ENCODE peak calls at places on chromosome 18, in ten cellular contexts. H is NCI-H1417; N is RWPE1; M is left cardiac atrium; U is activated CD4-positive, alpha-beta T cell treated with anti-CD3 and anti-CD28 coated beads for 36 hours; S is astrocyte of the cerebellum; X is AG08396; D is stimulated activated CD8-positive, alpha-beta memory T cell treated with anti-CD3 and anti-CD28 coated beads, Interleukin-2, amount 100 ng/mL, for 1 hour; B is HL-60; I is stomach. Q is an unnamed sample.

GRCh38 chr18:711693-712400 is 583 bp downstream of the ENOSF1 start:
- DNase-seq in H (peak; percentile 30), N (peak; percentile 67), M (peak; percentile 83), U (peak; percentile 85), S (peak; percentile 69), X (peak; percentile 77), D (peak; percentile 48), B (peak; percentile 94), I (peak; percentile 72), Q (peak; percentile 69)

GRCh38 chr18:36315736-36316135 is 18.2 kb downstream of the FHOD3 start:
- DNase-seq in H (no peak), N (no peak), M (no peak), U (no peak), S (no peak), X (no peak), D (no peak), B (no peak), I (no peak), Q (no peak)

GRCh38 chr18:12929477-12930083 is 18.2 kb upstream of the SEH1L start:
- DNase-seq in H (no peak), N (no peak), M (no peak), U (no peak), S (no peak), X (no peak), D (no peak), B (no peak), I (no peak), Q (no peak)

GRCh38 chr18:34224423-34225217 is at the start of gene NOL4:
- DNase-seq in H (peak; percentile 78), N (no peak), M (peak; percentile 33), U (peak; percentile 16), S (peak; percentile 45), X (peak; percentile 21), D (no peak), B (no peak), I (peak; percentile 45), Q (peak; percentile 100)

GRCh38 chr18:13500227-13500865 is 226.0 kb downstream of the FAM210A start:
- DNase-seq in H (peak; percentile 73), N (peak; percentile 41), M (peak; percentile 61), U (peak; percentile 31), S (peak; percentile 81), X (no peak), D (no peak), B (no peak), I (no peak), Q (peak; percentile 41)

GRCh38 chr18:54679318-54680149 is 88.5 kb downstream of the DYNAP start:
- DNase-seq in H (peak; percentile 27), N (peak; percentile 43), M (no peak), U (no peak), S (peak; percentile 72), X (peak; percentile 67), D (no peak), B (peak; percentile 12), I (no peak), Q (no peak)

GRCh38 chr18:67216846-67217245 is 299.7 kb downstream of the DSEL start:
- DNase-seq in H (no peak), N (no peak), M (no peak), U (no peak), S (no peak), X (peak; percentile 36), D (no peak), B (no peak), I (no peak), Q (no peak)

GRCh38 chr18:3248670-3249359 is 1.2 kb downstream of the MYL12A start:
- DNase-seq in H (no peak), N (peak; percentile 39), M (no peak), U (peak; percentile 36), S (no peak), X (peak; percentile 27), D (no peak), B (peak; percentile 67), I (no peak), Q (peak; percentile 41)

GRCh38 chr18:37565138-37565984 is at the start of gene CELF4:
- DNase-seq in H (peak; percentile 54), N (no peak), M (no peak), U (peak; percentile 10), S (no peak), X (peak; percentile 55), D (no peak), B (no peak), I (no peak), Q (peak; percentile 93)

GRCh38 chr18:79982736-79983135 is 5.6 kb downstream of the TXNL4A start:
- DNase-seq in H (no peak), N (no peak), M (no peak), U (peak; percentile 74), S (no peak), X (peak; percentile 50), D (no peak), B (peak; percentile 90), I (no peak), Q (no peak)

GRCh38 chr18:13570856-13571495 is 155.4 kb downstream of the FAM210A start:
- DNase-seq in H (no peak), N (no peak), M (no peak), U (peak; percentile 53), S (no peak), X (no peak), D (no peak), B (no peak), I (no peak), Q (no peak)